ENCODE peak calls at places on chromosome 22, in six cellular contexts. One of them, this sample, is unnamed.

GRCh38 chr22:27223317-27224177 is 566.2 kb downstream of the MIAT start:
- DNase-seq in neuronal stem cell: no peak
- DNase-seq in mesenchymal stem cell: peak
- DNase-seq in H1: no peak
- DNase-seq in H9: no peak
- DNase-seq in trophoblast cell: peak
- DNase-seq in this sample: peak

GRCh38 chr22:37681001-37681424 is 5.1 kb upstream of the NOL12 start:
- DNase-seq in neuronal stem cell: no peak
- DNase-seq in mesenchymal stem cell: peak
- DNase-seq in H1: no peak
- DNase-seq in H9: no peak
- DNase-seq in trophoblast cell: no peak
- DNase-seq in this sample: peak

GRCh38 chr22:19464546-19464945 is 14.4 kb downstream of the UFD1 start:
- DNase-seq in neuronal stem cell: no peak
- DNase-seq in mesenchymal stem cell: no peak
- DNase-seq in H1: no peak
- DNase-seq in H9: no peak
- DNase-seq in trophoblast cell: no peak
- DNase-seq in this sample: no peak

GRCh38 chr22:44405661-44406060 is 92.4 kb downstream of the RTL6 start:
- DNase-seq in neuronal stem cell: no peak
- DNase-seq in mesenchymal stem cell: no peak
- DNase-seq in H1: no peak
- DNase-seq in H9: no peak
- DNase-seq in trophoblast cell: no peak
- DNase-seq in this sample: no peak

GRCh38 chr22:43862074-43862881 is at the start of gene SULT4A1:
- DNase-seq in neuronal stem cell: peak
- DNase-seq in mesenchymal stem cell: peak
- DNase-seq in H1: peak
- DNase-seq in H9: peak
- DNase-seq in trophoblast cell: no peak
- DNase-seq in this sample: peak

GRCh38 chr22:48837341-48837935 is 990.2 kb downstream of the BRD1 start:
- DNase-seq in neuronal stem cell: no peak
- DNase-seq in mesenchymal stem cell: no peak
- DNase-seq in H1: no peak
- DNase-seq in H9: no peak
- DNase-seq in trophoblast cell: no peak
- DNase-seq in this sample: no peak

GRCh38 chr22:27724706-27725105 is 76.8 kb downstream of the MN1 start:
- DNase-seq in neuronal stem cell: no peak
- DNase-seq in mesenchymal stem cell: no peak
- DNase-seq in H1: no peak
- DNase-seq in H9: no peak
- DNase-seq in trophoblast cell: no peak
- DNase-seq in this sample: peak

GRCh38 chr22:43110444-43110926 is at the start of gene BIK:
- DNase-seq in neuronal stem cell: peak
- DNase-seq in mesenchymal stem cell: peak
- DNase-seq in H1: no peak
- DNase-seq in H9: peak
- DNase-seq in trophoblast cell: peak
- DNase-seq in this sample: no peak

GRCh38 chr22:38524434-38524833 is 18.3 kb upstream of the DDX17 start:
- DNase-seq in neuronal stem cell: no peak
- DNase-seq in mesenchymal stem cell: no peak
- DNase-seq in H1: peak
- DNase-seq in H9: no peak
- DNase-seq in trophoblast cell: no peak
- DNase-seq in this sample: no peak

GRCh38 chr22:28016781-28017557 is 97.9 kb upstream of the PITPNB start:
- DNase-seq in neuronal stem cell: no peak
- DNase-seq in mesenchymal stem cell: no peak
- DNase-seq in H1: no peak
- DNase-seq in H9: no peak
- DNase-seq in trophoblast cell: no peak
- DNase-seq in this sample: no peak

GRCh38 chr22:44944891-44945600 is 64.8 kb downstream of the PHF21B start:
- DNase-seq in neuronal stem cell: no peak
- DNase-seq in mesenchymal stem cell: no peak
- DNase-seq in H1: no peak
- DNase-seq in H9: no peak
- DNase-seq in trophoblast cell: no peak
- DNase-seq in this sample: no peak

GRCh38 chr22:45516923-45517675 is 14.4 kb downstream of the FBLN1 start:
- DNase-seq in neuronal stem cell: no peak
- DNase-seq in mesenchymal stem cell: peak
- DNase-seq in H1: no peak
- DNase-seq in H9: no peak
- DNase-seq in trophoblast cell: peak
- DNase-seq in this sample: peak

GRCh38 chr22:47213571-47214230 is 451.3 kb downstream of the TBC1D22A start:
- DNase-seq in neuronal stem cell: no peak
- DNase-seq in mesenchymal stem cell: no peak
- DNase-seq in H1: peak
- DNase-seq in H9: peak
- DNase-seq in trophoblast cell: peak
- DNase-seq in this sample: no peak

GRCh38 chr22:27881404-27881803 is 37.7 kb downstream of the PITPNB start:
- DNase-seq in neuronal stem cell: no peak
- DNase-seq in mesenchymal stem cell: peak
- DNase-seq in H1: no peak
- DNase-seq in H9: no peak
- DNase-seq in trophoblast cell: no peak
- DNase-seq in this sample: peak

GRCh38 chr22:27513021-27513420 is 288.5 kb downstream of the MN1 start:
- DNase-seq in neuronal stem cell: no peak
- DNase-seq in mesenchymal stem cell: no peak
- DNase-seq in H1: no peak
- DNase-seq in H9: no peak
- DNase-seq in trophoblast cell: no peak
- DNase-seq in this sample: no peak

GRCh38 chr22:19607198-19608113 is 83.2 kb upstream of the CLDN5 start:
- DNase-seq in neuronal stem cell: no peak
- DNase-seq in mesenchymal stem cell: no peak
- DNase-seq in H1: peak
- DNase-seq in H9: peak
- DNase-seq in trophoblast cell: no peak
- DNase-seq in this sample: peak

GRCh38 chr22:24727218-24727851 is 47.2 kb downstream of the PIWIL3 start:
- DNase-seq in neuronal stem cell: no peak
- DNase-seq in mesenchymal stem cell: peak
- DNase-seq in H1: no peak
- DNase-seq in H9: no peak
- DNase-seq in trophoblast cell: no peak
- DNase-seq in this sample: peak

GRCh38 chr22:19941365-19942070 is at the start of the genes COMT and TXNRD2:
- DNase-seq in neuronal stem cell: no peak
- DNase-seq in mesenchymal stem cell: peak
- DNase-seq in H1: no peak
- DNase-seq in H9: no peak
- DNase-seq in trophoblast cell: peak
- DNase-seq in this sample: peak

DNA sequence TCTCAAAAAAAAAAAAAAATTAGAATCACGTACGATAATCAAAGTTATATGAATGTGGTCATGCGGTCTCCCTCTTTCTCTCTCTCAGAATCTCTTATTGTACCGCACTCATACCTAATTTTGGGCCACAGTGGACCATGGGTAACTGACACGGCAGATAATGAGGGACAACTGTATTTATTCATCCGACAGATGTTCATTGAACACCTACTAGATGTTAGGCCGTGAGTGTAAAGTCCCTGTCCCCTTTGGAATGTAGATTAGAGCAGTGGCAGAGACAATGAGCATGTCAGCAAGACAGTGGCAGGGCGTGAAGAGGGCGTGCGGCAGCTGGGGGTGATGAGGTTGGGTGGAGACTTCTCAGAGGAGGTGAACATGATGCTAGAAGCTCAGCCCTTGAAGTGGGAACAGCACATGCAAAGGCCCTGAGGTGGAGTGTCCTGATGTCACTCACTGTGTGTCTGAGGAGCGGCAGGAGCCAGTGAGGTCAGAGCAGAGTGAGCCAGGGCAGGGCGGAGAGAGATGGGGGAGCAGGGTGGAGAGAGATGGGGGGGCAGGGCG is 25.1 kb downstream of the CACNA1I start:
- DNase-seq in neuronal stem cell: no peak
- DNase-seq in mesenchymal stem cell: no peak
- DNase-seq in H1: no peak
- DNase-seq in H9: no peak
- DNase-seq in trophoblast cell: no peak
- DNase-seq in this sample: no peak
- H4K91ac ChIP-seq in neuronal stem cell: no peak
- H4K91ac ChIP-seq in mesenchymal stem cell: no peak
- H4K91ac ChIP-seq in H1: no peak
- H4K91ac ChIP-seq in H9: no peak
- H4K91ac ChIP-seq in trophoblast cell: no peak
- H4K91ac ChIP-seq in this sample: no peak

GRCh38 chr22:23227380-23227779 is 47.1 kb downstream of the BCR start:
- DNase-seq in neuronal stem cell: no peak
- DNase-seq in mesenchymal stem cell: no peak
- DNase-seq in H1: no peak
- DNase-seq in H9: no peak
- DNase-seq in trophoblast cell: no peak
- DNase-seq in this sample: no peak
- H4K91ac ChIP-seq in neuronal stem cell: no peak
- H4K91ac ChIP-seq in mesenchymal stem cell: no peak
- H4K91ac ChIP-seq in H1: no peak
- H4K91ac ChIP-seq in H9: no peak
- H4K91ac ChIP-seq in trophoblast cell: no peak
- H4K91ac ChIP-seq in this sample: no peak

GRCh38 chr22:23269441-23270211 is 89.3 kb downstream of the BCR start:
- DNase-seq in neuronal stem cell: no peak
- DNase-seq in mesenchymal stem cell: no peak
- DNase-seq in H1: peak
- DNase-seq in H9: peak
- DNase-seq in trophoblast cell: no peak
- DNase-seq in this sample: no peak

GRCh38 chr22:23270212-23270733 is 90.0 kb downstream of the BCR start:
- DNase-seq in neuronal stem cell: no peak
- DNase-seq in mesenchymal stem cell: peak
- DNase-seq in H1: no peak
- DNase-seq in H9: no peak
- DNase-seq in trophoblast cell: no peak
- DNase-seq in this sample: peak

GRCh38 chr22:23271597-23271908 is 91.2 kb downstream of the BCR start:
- DNase-seq in neuronal stem cell: no peak
- DNase-seq in mesenchymal stem cell: no peak
- DNase-seq in H1: no peak
- DNase-seq in H9: no peak
- DNase-seq in trophoblast cell: no peak
- DNase-seq in this sample: no peak

GRCh38 chr22:23272371-23272770 is 92.1 kb downstream of the BCR start:
- DNase-seq in neuronal stem cell: no peak
- DNase-seq in mesenchymal stem cell: no peak
- DNase-seq in H1: no peak
- DNase-seq in H9: no peak
- DNase-seq in trophoblast cell: no peak
- DNase-seq in this sample: no peak

GRCh38 chr22:23270798-23271596 is 90.7 kb downstream of the BCR start:
- DNase-seq in neuronal stem cell: no peak
- DNase-seq in mesenchymal stem cell: no peak
- DNase-seq in H1: no peak
- DNase-seq in H9: no peak
- DNase-seq in trophoblast cell: no peak
- DNase-seq in this sample: no peak
- H4K91ac ChIP-seq in neuronal stem cell: no peak
- H4K91ac ChIP-seq in mesenchymal stem cell: no peak
- H4K91ac ChIP-seq in H1: no peak
- H4K91ac ChIP-seq in H9: no peak
- H4K91ac ChIP-seq in trophoblast cell: no peak
- H4K91ac ChIP-seq in this sample: no peak

GRCh38 chr22:30248484-30248883 is 1.9 kb upstream of the LIF start:
- DNase-seq in neuronal stem cell: no peak
- DNase-seq in mesenchymal stem cell: no peak
- DNase-seq in H1: no peak
- DNase-seq in H9: no peak
- DNase-seq in trophoblast cell: no peak
- DNase-seq in this sample: no peak
- H4K91ac ChIP-seq in neuronal stem cell: no peak
- H4K91ac ChIP-seq in mesenchymal stem cell: no peak
- H4K91ac ChIP-seq in H1: no peak
- H4K91ac ChIP-seq in H9: no peak
- H4K91ac ChIP-seq in trophoblast cell: peak
- H4K91ac ChIP-seq in this sample: peak

DNA sequence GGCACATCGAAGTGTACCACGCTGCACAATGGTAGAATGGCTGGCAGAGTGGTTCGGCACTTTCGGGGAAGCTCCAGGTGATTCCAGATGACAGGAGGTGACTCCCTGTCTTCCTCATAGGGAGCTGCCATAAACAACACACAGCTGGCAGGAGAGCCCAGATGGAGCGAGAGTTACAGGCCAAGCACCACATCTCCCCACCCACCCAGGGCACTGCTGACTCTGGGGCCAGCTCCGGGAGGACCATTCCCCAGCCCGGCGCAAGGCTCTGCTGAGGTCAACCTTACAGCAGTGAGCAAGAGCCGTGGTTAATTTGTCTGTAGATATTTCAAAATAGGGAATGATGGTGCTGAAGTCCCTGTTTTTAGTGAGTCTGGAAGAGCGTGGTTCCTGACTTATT is 78.8 kb upstream of the HMGXB4 start:
- DNase-seq in neuronal stem cell: no peak
- DNase-seq in mesenchymal stem cell: no peak
- DNase-seq in H1: no peak
- DNase-seq in H9: no peak
- DNase-seq in trophoblast cell: no peak
- DNase-seq in this sample: no peak
- H4K91ac ChIP-seq in neuronal stem cell: no peak
- H4K91ac ChIP-seq in mesenchymal stem cell: no peak
- H4K91ac ChIP-seq in H1: no peak
- H4K91ac ChIP-seq in H9: no peak
- H4K91ac ChIP-seq in trophoblast cell: no peak
- H4K91ac ChIP-seq in this sample: no peak

GRCh38 chr22:36409067-36409466 is 21.3 kb upstream of the MYH9 start:
- DNase-seq in neuronal stem cell: no peak
- DNase-seq in mesenchymal stem cell: no peak
- DNase-seq in H1: no peak
- DNase-seq in H9: no peak
- DNase-seq in trophoblast cell: no peak
- DNase-seq in this sample: no peak
- H4K91ac ChIP-seq in neuronal stem cell: no peak
- H4K91ac ChIP-seq in mesenchymal stem cell: no peak
- H4K91ac ChIP-seq in H1: no peak
- H4K91ac ChIP-seq in H9: no peak
- H4K91ac ChIP-seq in trophoblast cell: peak
- H4K91ac ChIP-seq in this sample: no peak

DNA sequence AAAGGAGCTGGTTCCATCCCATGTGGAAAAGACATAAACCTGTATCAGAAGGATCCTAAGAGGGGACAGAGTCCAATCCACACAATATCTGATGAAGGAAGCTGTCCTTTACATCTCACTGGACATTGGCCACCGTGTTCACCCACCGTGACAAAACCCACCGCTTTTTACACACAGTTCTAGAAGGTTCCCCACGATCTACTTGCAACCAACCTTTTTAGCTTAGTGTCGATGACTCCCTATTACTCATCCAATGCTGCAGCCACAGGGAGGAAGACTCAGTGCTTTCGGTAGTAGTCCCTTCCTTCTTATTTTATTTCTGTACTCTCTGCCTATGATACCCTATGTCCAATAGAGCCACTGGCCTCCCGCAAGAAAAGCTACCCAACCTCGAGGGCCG is 65.4 kb downstream of the MAPK1 start:
- DNase-seq in neuronal stem cell: no peak
- DNase-seq in mesenchymal stem cell: no peak
- DNase-seq in H1: peak
- DNase-seq in H9: no peak
- DNase-seq in trophoblast cell: no peak
- DNase-seq in this sample: peak
- H4K91ac ChIP-seq in neuronal stem cell: no peak
- H4K91ac ChIP-seq in mesenchymal stem cell: no peak
- H4K91ac ChIP-seq in H1: no peak
- H4K91ac ChIP-seq in H9: no peak
- H4K91ac ChIP-seq in trophoblast cell: no peak
- H4K91ac ChIP-seq in this sample: no peak